ENCODE peak calls at places on chromosome 18, in five cellular contexts. E, W, L, R and N are unnamed samples.

GRCh38 chr18:7940976-7941375 is 373.9 kb downstream of the PTPRM start:
- DNase-seq in E (no peak), W (no peak), L (no peak), R (peak), N (no peak)

GRCh38 chr18:75830848-75831247 is 403.3 kb upstream of the SMIM21 start:
- DNase-seq in E (no peak), W (no peak), L (no peak), R (no peak), N (no peak)

GRCh38 chr18:13437801-13438506 is 219.4 kb downstream of the LDLRAD4 start:
- DNase-seq in E (no peak), W (no peak), L (no peak), R (no peak), N (no peak)

GRCh38 chr18:46518438-46518837 is 138.6 kb downstream of the LOXHD1 start:
- DNase-seq in E (no peak), W (peak), L (no peak), R (peak), N (no peak)

GRCh38 chr18:51010218-51010617 is 19.8 kb upstream of the SMAD4 start:
- DNase-seq in E (no peak), W (no peak), L (no peak), R (no peak), N (no peak)

GRCh38 chr18:9453273-9453672 is 22.0 kb upstream of the RALBP1 start:
- DNase-seq in E (no peak), W (no peak), L (no peak), R (no peak), N (no peak)

GRCh38 chr18:13431886-13432285 is 213.3 kb downstream of the LDLRAD4 start:
- DNase-seq in E (no peak), W (no peak), L (no peak), R (no peak), N (no peak)

GRCh38 chr18:72843743-72844142 is 24.0 kb downstream of the NETO1 start:
- DNase-seq in E (no peak), W (no peak), L (no peak), R (no peak), N (no peak)

GRCh38 chr18:24380163-24380747 is 17.4 kb downstream of the OSBPL1A start:
- DNase-seq in E (no peak), W (no peak), L (no peak), R (no peak), N (no peak)

GRCh38 chr18:58748899-58749595 is 77.8 kb downstream of the MALT1 start:
- DNase-seq in E (no peak), W (no peak), L (no peak), R (no peak), N (no peak)

GRCh38 chr18:35917043-35917442 is 55.4 kb upstream of the RMP24 start:
- DNase-seq in E (peak), W (no peak), L (no peak), R (no peak), N (peak)

GRCh38 chr18:31508781-31509180 is 10.8 kb downstream of the DSG2 start:
- DNase-seq in E (no peak), W (no peak), L (no peak), R (no peak), N (no peak)

GRCh38 chr18:13564579-13564978 is 161.8 kb downstream of the FAM210A start:
- DNase-seq in E (no peak), W (no peak), L (no peak), R (peak), N (no peak)

GRCh38 chr18:75489493-75490190 is 62.1 kb upstream of the SMIM21 start:
- DNase-seq in E (no peak), W (peak), L (no peak), R (no peak), N (no peak)

GRCh38 chr18:9343577-9343976 is 9.0 kb downstream of the TWSG1 start:
- DNase-seq in E (no peak), W (no peak), L (no peak), R (no peak), N (no peak)

GRCh38 chr18:10089881-10090280 is 176.1 kb downstream of the VAPA start:
- DNase-seq in E (no peak), W (no peak), L (no peak), R (no peak), N (no peak)

GRCh38 chr18:21000667-21001066 is 110.9 kb downstream of the ROCK1 start:
- DNase-seq in E (no peak), W (no peak), L (no peak), R (no peak), N (no peak)

GRCh38 chr18:59052965-59053960 is 86.4 kb upstream of the SEC11C start:
- DNase-seq in E (no peak), W (no peak), L (no peak), R (no peak), N (no peak)

GRCh38 chr18:22207022-22207758 is 37.8 kb downstream of the GATA6 start:
- DNase-seq in E (no peak), W (no peak), L (no peak), R (no peak), N (no peak)
- TF ChIP-seq FOXM1 in E (no peak), W (no peak), L (no peak), R (no peak), N (no peak)

GRCh38 chr18:48356909-48357631 is 52.1 kb downstream of the ZBTB7C start:
- DNase-seq in E (no peak), W (no peak), L (no peak), R (peak), N (no peak)
- TF ChIP-seq FOXM1 in E (no peak), W (no peak), L (no peak), R (no peak), N (no peak)

GRCh38 chr18:30132959-30133358 is 909.6 kb downstream of the DSC3 start:
- DNase-seq in E (no peak), W (no peak), L (no peak), R (no peak), N (no peak)
- TF ChIP-seq FOXM1 in E (no peak), W (no peak), L (no peak), R (no peak), N (no peak)

DNA sequence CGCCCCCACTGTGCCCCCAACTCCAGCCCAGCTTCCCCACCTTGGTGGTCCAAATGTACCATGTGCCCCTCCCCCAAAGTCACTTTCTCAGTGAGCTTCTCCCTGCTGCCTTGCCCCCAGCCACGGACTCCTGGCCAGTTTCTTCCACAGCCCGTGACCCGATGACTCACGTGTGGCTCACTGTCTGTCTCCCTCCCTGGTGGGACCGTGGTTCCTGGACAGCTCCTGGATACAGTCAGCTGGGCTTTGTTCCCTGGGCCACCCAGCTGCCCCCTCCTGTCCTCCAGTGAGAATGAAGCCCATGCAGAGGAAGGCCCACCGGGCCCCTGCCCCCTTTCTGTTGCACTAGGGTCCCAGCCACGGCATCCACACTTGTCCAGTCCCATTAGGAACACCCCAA is 45.0 kb upstream of the CTDP1 start:
- DNase-seq in E (no peak), W (no peak), L (no peak), R (no peak), N (no peak)
- TF ChIP-seq FOXM1 in E (no peak), W (no peak), L (no peak), R (no peak), N (no peak)

GRCh38 chr18:25453556-25454269 is 101.7 kb upstream of the ZNF521 start:
- DNase-seq in E (no peak), W (no peak), L (no peak), R (no peak), N (no peak)
- TF ChIP-seq FOXM1 in E (no peak), W (no peak), L (no peak), R (no peak), N (no peak)

GRCh38 chr18:11676867-11677266 is 12.2 kb upstream of the GNAL start:
- DNase-seq in E (no peak), W (no peak), L (no peak), R (no peak), N (peak)
- TF ChIP-seq FOXM1 in E (no peak), W (no peak), L (no peak), R (no peak), N (no peak)

DNA sequence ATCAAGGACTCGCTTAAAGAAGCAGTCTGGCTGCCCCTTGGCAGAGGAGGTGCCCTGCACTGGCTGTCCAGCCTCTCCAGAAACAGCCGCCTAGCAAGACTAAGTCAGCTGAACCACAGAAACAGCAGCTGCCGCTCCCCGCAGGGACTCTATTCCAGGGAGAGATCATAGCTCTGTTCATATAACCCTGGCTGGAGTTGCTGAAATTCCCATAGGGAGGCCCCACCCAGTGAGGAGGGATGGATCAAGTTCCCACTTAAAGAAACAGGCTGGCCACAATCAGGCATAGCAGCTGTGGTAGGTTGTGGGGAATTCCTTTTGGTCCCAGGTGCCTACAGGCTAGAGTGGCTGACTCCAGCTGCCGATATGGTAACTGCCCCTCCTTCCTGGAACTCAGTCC is 74.2 kb upstream of the MC4R start:
- DNase-seq in E (no peak), W (no peak), L (no peak), R (no peak), N (no peak)
- TF ChIP-seq FOXM1 in E (no peak), W (no peak), L (no peak), R (no peak), N (no peak)

GRCh38 chr18:77098554-77099174 is 33.9 kb downstream of the MBP start:
- DNase-seq in E (no peak), W (no peak), L (no peak), R (no peak), N (no peak)
- TF ChIP-seq FOXM1 in E (no peak), W (no peak), L (no peak), R (no peak), N (no peak)

GRCh38 chr18:4107049-4107459 is 348.1 kb downstream of the DLGAP1 start:
- DNase-seq in E (no peak), W (no peak), L (no peak), R (no peak), N (no peak)
- TF ChIP-seq FOXM1 in E (no peak), W (no peak), L (no peak), R (no peak), N (no peak)